ENCODE peak calls at places on chromosomes 13 and 19, in seven cellular contexts. I is sigmoid colon; T is AG09309; V is NCI-H1694; X is activated T-helper 9 cell treated with anti-CD3 and anti-CD28 coated beads, Interleukin-2, amount 50 U/mL, for 16 hours; Z is NCI-H526; L is astrocyte. N is an unnamed sample.

GRCh38 chr19:43779820-43780219 is 953 bp downstream of the KCNN4 start:
- DNase-seq in I (no peak), T (no peak), V (no peak), X (no peak), Z (no peak), L (no peak), N (no peak)

GRCh38 chr13:47033216-47033615 is 136.4 kb upstream of the HTR2A start:
- DNase-seq in I (no peak), T (peak; percentile 11), V (no peak), X (no peak), Z (no peak), L (peak; percentile 71), N (no peak)

GRCh38 chr13:34358811-34359513 is 541.0 kb downstream of the RFC3 start:
- DNase-seq in I (no peak), T (peak; percentile 72), V (no peak), X (no peak), Z (no peak), L (peak; percentile 95), N (no peak)

GRCh38 chr13:50309872-50310594 is 294.8 kb downstream of the KCNRG start:
- DNase-seq in I (no peak), T (no peak), V (no peak), X (no peak), Z (no peak), L (peak; percentile 6), N (no peak)

GRCh38 chr19:38849746-38850230 is at the start of gene HNRNPL:
- DNase-seq in I (no peak), T (no peak), V (no peak), X (peak; percentile 99), Z (no peak), L (no peak), N (no peak)

GRCh38 chr13:42110410-42111155 is 62.1 kb downstream of the DGKH start:
- DNase-seq in I (no peak), T (peak; percentile 55), V (peak; percentile 81), X (no peak), Z (peak; percentile 61), L (peak; percentile 58), N (peak; percentile 6)

GRCh38 chr19:23801798-23802197 is 43.1 kb upstream of the ZNF681 start:
- DNase-seq in I (no peak), T (no peak), V (no peak), X (no peak), Z (no peak), L (no peak), N (no peak)

GRCh38 chr19:51034704-51035103 is at the start of gene KLK12:
- DNase-seq in I (no peak), T (no peak), V (no peak), X (no peak), Z (no peak), L (no peak), N (no peak)

GRCh38 chr19:56112313-56112709 is 8.8 kb downstream of the ZNF787 start:
- DNase-seq in I (no peak), T (no peak), V (no peak), X (no peak), Z (no peak), L (no peak), N (no peak)

GRCh38 chr13:23715762-23716235 is 145.6 kb downstream of the TNFRSF19 start:
- DNase-seq in I (no peak), T (no peak), V (no peak), X (no peak), Z (peak; percentile 27), L (no peak), N (no peak)

GRCh38 chr13:102940143-102940542 is 94.3 kb downstream of the ERCC5 start:
- DNase-seq in I (no peak), T (no peak), V (no peak), X (no peak), Z (no peak), L (no peak), N (no peak)

GRCh38 chr13:60431108-60431700 is 34.2 kb downstream of the TDRD3 start:
- DNase-seq in I (no peak), T (peak; percentile 37), V (peak; percentile 41), X (no peak), Z (peak; percentile 63), L (peak; percentile 50), N (peak; percentile 6)

GRCh38 chr19:52941941-52942370 is 18.7 kb upstream of the ZNF888 start:
- DNase-seq in I (peak; percentile 75), T (no peak), V (no peak), X (no peak), Z (peak; percentile 36), L (no peak), N (no peak)

GRCh38 chr13:30880756-30881155 is 25.3 kb upstream of the MEDAG start:
- DNase-seq in I (no peak), T (peak; percentile 84), V (no peak), X (no peak), Z (no peak), L (peak; percentile 97), N (no peak)

GRCh38 chr13:102402292-102402691 is 444 bp upstream of the FGF14 start:
- DNase-seq in I (peak; percentile 66), T (no peak), V (no peak), X (peak; percentile 17), Z (no peak), L (peak; percentile 44), N (no peak)

GRCh38 chr13:49610176-49610575 is 18.1 kb upstream of the ARL11 start:
- DNase-seq in I (no peak), T (no peak), V (peak; percentile 55), X (no peak), Z (no peak), L (no peak), N (no peak)

GRCh38 chr13:23758783-23759527 is 130.2 kb downstream of the MIPEP start:
- DNase-seq in I (no peak), T (no peak), V (no peak), X (no peak), Z (no peak), L (no peak), N (no peak)

GRCh38 chr13:45807520-45808099 is 43.9 kb downstream of the SIAH3 start:
- DNase-seq in I (no peak), T (peak; percentile 1), V (no peak), X (no peak), Z (peak; percentile 20), L (peak; percentile 24), N (no peak)

GRCh38 chr13:34345601-34345939 is 527.6 kb downstream of the RFC3 start:
- DNase-seq in I (no peak), T (no peak), V (no peak), X (no peak), Z (no peak), L (no peak), N (no peak)

GRCh38 chr19:40751065-40751923 is at the start of gene SNRPA:
- DNase-seq in I (peak; percentile 99), T (peak; percentile 90), V (peak; percentile 98), X (peak; percentile 92), Z (peak; percentile 99), L (peak; percentile 92), N (peak; percentile 96)

GRCh38 chr13:35228536-35228935 is 248.0 kb downstream of the MAB21L1 start:
- DNase-seq in I (no peak), T (no peak), V (no peak), X (no peak), Z (no peak), L (peak; percentile 55), N (no peak)

GRCh38 chr13:51721485-51721884 is 82.5 kb downstream of the DHRS12 start:
- DNase-seq in I (peak; percentile 71), T (no peak), V (no peak), X (no peak), Z (no peak), L (no peak), N (no peak)

GRCh38 chr19:15475611-15476010 is 3.7 kb downstream of the PGLYRP2 start:
- DNase-seq in I (no peak), T (no peak), V (no peak), X (no peak), Z (no peak), L (no peak), N (no peak)

N was measured in H54.